ENCODE peak calls at places on chromosomes 5 and 9, in nine cellular contexts. C is fibroblast of the conjunctiva; J is GM06990; I is CD4-positive, alpha-beta T cell; O is GM23338; G is spleen; Z is amygdala; B is breast epithelium; A is CD4-positive, CD25-positive, alpha-beta regulatory T cell. W is an unnamed sample.

GRCh38 chr5:39376293-39376714 is 12.0 kb upstream of the C9 start:
- DNase-seq in G (no peak), O (peak), Z (peak), I (no peak), A (peak), C (peak), J (peak), B (no peak), W (peak)

GRCh38 chr9:120610975-120611689 is 31.2 kb upstream of the CDK5RAP2 start:
- DNase-seq in B (no peak), G (no peak), J (no peak), A (no peak), O (peak), C (no peak), Z (no peak), I (no peak), W (no peak)

GRCh38 chr9:69444021-69444420 is 119.0 kb downstream of the ENTREP1 start:
- DNase-seq in G (no peak), B (no peak), J (no peak), O (no peak), Z (no peak), C (peak), I (no peak), A (no peak), W (no peak)

GRCh38 chr5:93381057-93381456 is 200.0 kb downstream of the NR2F1-AS1 start:
- DNase-seq in B (no peak), A (no peak), G (no peak), O (no peak), Z (no peak), C (no peak), J (no peak), I (no peak), W (no peak)

GRCh38 chr5:31757813-31758212 is 118.9 kb downstream of the PDZD2 start:
- DNase-seq in J (no peak), C (no peak), B (no peak), O (no peak), A (no peak), I (no peak), G (no peak), Z (no peak), W (no peak)

GRCh38 chr9:120396926-120397325 is 183.0 kb downstream of the CDK5RAP2 start:
- DNase-seq in B (no peak), Z (no peak), O (no peak), J (no peak), G (no peak), C (no peak), A (no peak), I (no peak), W (no peak)

GRCh38 chr9:113649054-113649453 is 185.5 kb downstream of the RGS3 start:
- DNase-seq in C (peak), B (no peak), J (no peak), I (no peak), G (peak), Z (peak), O (no peak), A (no peak), W (no peak)

GRCh38 chr9:81058776-81059175 is 630.6 kb downstream of the TLE1 start:
- DNase-seq in Z (no peak), A (no peak), G (no peak), J (no peak), O (no peak), B (no peak), I (no peak), C (no peak), W (no peak)

GRCh38 chr5:98414938-98415337 is 358.5 kb upstream of the RGMB start:
- DNase-seq in Z (no peak), A (no peak), G (no peak), O (no peak), I (no peak), B (no peak), J (no peak), C (peak), W (no peak)

GRCh38 chr9:107190031-107190935 is 92.8 kb upstream of the RAD23B start:
- DNase-seq in I (no peak), J (no peak), G (no peak), Z (no peak), C (no peak), O (no peak), B (no peak), A (no peak), W (no peak)

GRCh38 chr5:150154618-150155134 is 969 bp downstream of the PDGFRB start:
- DNase-seq in G (no peak), J (no peak), A (no peak), C (no peak), Z (no peak), B (no peak), O (peak), I (no peak), W (no peak)

GRCh38 chr5:76403713-76403962 is 553 bp downstream of the IQGAP2 start:
- DNase-seq in G (no peak), A (no peak), C (no peak), B (no peak), O (no peak), I (no peak), Z (no peak), J (peak), W (no peak)

GRCh38 chr5:168808217-168808616 is 229.0 kb upstream of the PANK3 start:
- DNase-seq in G (no peak), O (no peak), Z (no peak), J (no peak), A (no peak), I (no peak), C (no peak), B (no peak), W (no peak)

GRCh38 chr5:173941758-173942401 is 47.1 kb upstream of the C5orf47 start:
- DNase-seq in G (no peak), A (no peak), J (no peak), B (no peak), I (no peak), Z (no peak), O (peak), C (no peak), W (no peak)

GRCh38 chr9:16619897-16620296 is 250.6 kb downstream of the BNC2 start:
- DNase-seq in C (no peak), B (no peak), J (no peak), Z (no peak), O (no peak), A (no peak), G (no peak), I (no peak), W (no peak)

GRCh38 chr9:137307255-137308101 is 5.4 kb upstream of the NRARP start:
- DNase-seq in A (no peak), G (peak), O (peak), J (peak), I (no peak), Z (no peak), B (no peak), C (no peak), W (no peak)

GRCh38 chr5:76500633-76501393 is 97.7 kb downstream of the IQGAP2 start:
- DNase-seq in B (no peak), O (no peak), Z (no peak), A (no peak), I (no peak), J (no peak), G (no peak), C (no peak), W (no peak)

GRCh38 chr5:143024227-143024920 is 254.2 kb downstream of the ARHGAP26 start:
- DNase-seq in Z (no peak), I (no peak), B (no peak), O (no peak), G (no peak), J (no peak), A (no peak), C (no peak), W (no peak)

GRCh38 chr9:27549196-27549737 is 19.7 kb upstream of the MOB3B start:
- DNase-seq in J (no peak), B (no peak), Z (no peak), O (no peak), G (no peak), C (no peak), I (no peak), A (no peak), W (no peak)

GRCh38 chr5:116787570-116787969 is 212.9 kb upstream of the SEMA6A start:
- DNase-seq in G (no peak), C (no peak), I (no peak), J (no peak), O (no peak), A (no peak), B (no peak), Z (no peak), W (no peak)

GRCh38 chr5:181189363-181189961 is 15.5 kb downstream of the TRIM7 start:
- DNase-seq in O (peak), G (peak), J (no peak), A (peak), I (no peak), B (no peak), C (no peak), Z (no peak), W (no peak)

GRCh38 chr9:98317134-98317857 is 61.8 kb upstream of the TBC1D2 start:
- DNase-seq in Z (no peak), A (no peak), C (no peak), B (no peak), I (no peak), J (no peak), G (no peak), O (no peak), W (no peak)

GRCh38 chr5:90930756-90931431 is 372.3 kb downstream of the ADGRV1 start:
- DNase-seq in B (no peak), A (no peak), Z (no peak), J (no peak), C (no peak), O (no peak), G (no peak), I (no peak), W (no peak)

GRCh38 chr5:115435776-115436712 is 108.5 kb downstream of the FEM1C start:
- DNase-seq in A (no peak), Z (no peak), I (no peak), B (no peak), G (no peak), J (no peak), O (no peak), C (no peak), W (no peak)

GRCh38 chr9:99931155-99931840 is 24.8 kb downstream of the STX17 start:
- DNase-seq in O (no peak), G (no peak), I (no peak), A (no peak), J (no peak), B (no peak), C (no peak), Z (no peak), W (no peak)

GRCh38 chr9:107274953-107275422 is 8.1 kb upstream of the RAD23B start:
- DNase-seq in Z (no peak), C (peak), B (no peak), O (no peak), G (no peak), J (no peak), I (no peak), A (no peak), W (peak)

GRCh38 chr5:66933066-66933465 is 263.5 kb downstream of the CD180 start:
- DNase-seq in O (no peak), B (no peak), C (peak), G (no peak), Z (no peak), J (no peak), A (no peak), I (no peak), W (no peak)

GRCh38 chr5:134595458-134595838 is 37.2 kb downstream of the SAR1B start:
- DNase-seq in Z (no peak), C (no peak), J (no peak), G (no peak), I (no peak), A (no peak), O (no peak), B (no peak), W (no peak)

GRCh38 chr9:89804766-89805531 is 200.1 kb downstream of the GADD45G start:
- DNase-seq in I (no peak), B (no peak), Z (no peak), O (no peak), A (no peak), G (no peak), C (no peak), J (no peak), W (no peak)

GRCh38 chr5:33441241-33441844 is 578 bp downstream of the TARS1 start:
- DNase-seq in A (no peak), J (no peak), I (no peak), G (no peak), C (peak), Z (no peak), B (no peak), O (peak), W (no peak)

GRCh38 chr9:131986576-131986975 is 93.1 kb downstream of the MED27 start:
- DNase-seq in G (no peak), Z (no peak), A (no peak), B (no peak), J (no peak), O (no peak), I (no peak), C (no peak), W (no peak)

GRCh38 chr9:105834404-105834803 is 140.1 kb downstream of the TMEM38B start:
- DNase-seq in O (peak), A (no peak), C (no peak), J (no peak), Z (no peak), B (no peak), I (no peak), G (no peak), W (no peak)

GRCh38 chr9:120902824-120903608 is 23.6 kb downstream of the TRAF1 start:
- DNase-seq in C (no peak), O (no peak), G (no peak), A (no peak), J (no peak), I (no peak), B (no peak), Z (no peak), W (no peak)

GRCh38 chr5:181246276-181247050 is 2.8 kb upstream of the RACK1 start:
- DNase-seq in B (peak), Z (no peak), G (peak), O (peak), C (peak), A (peak), J (peak), I (peak), W (peak)

GRCh38 chr9:87639949-87640348 is 86.0 kb upstream of the CTSL start:
- DNase-seq in C (no peak), J (no peak), Z (no peak), I (no peak), O (no peak), B (no peak), A (no peak), G (no peak), W (no peak)

GRCh38 chr5:115507682-115508081 is 36.9 kb downstream of the FEM1C start:
- DNase-seq in J (no peak), O (no peak), B (no peak), I (no peak), Z (no peak), G (no peak), C (peak), A (no peak), W (no peak)